ENCODE peak calls at places on chromosomes 7 and 10, in six cellular contexts. T is A549, U is GM12878, I is HepG2, R is SK-N-SH, M is K562. A is an unnamed sample. For H3K4me1, the result is how much of the 10 kb centered on the place peaks cover.

GRCh38 chr10:60513281-60513680 is 123.6 kb upstream of the ANK3 start:
- DNase-seq in R (no peak), T (no peak), I (no peak), M (no peak), U (peak), A (no peak)

GRCh38 chr10:18918545-18918944 is 130.1 kb upstream of the MALRD1 start:
- DNase-seq in M (no peak), R (no peak), T (no peak), I (no peak), U (no peak), A (no peak)

GRCh38 chr7:139828880-139829653 is at the start of gene TBXAS1:
- DNase-seq in R (no peak), I (no peak), M (no peak), T (peak), U (no peak), A (no peak)

GRCh38 chr7:159023746-159024145 is 120.9 kb downstream of the VIPR2 start:
- DNase-seq in I (no peak), T (no peak), R (no peak), U (no peak), M (no peak), A (no peak)

GRCh38 chr10:115402690-115403089 is 309.5 kb downstream of the ATRNL1 start:
- DNase-seq in M (no peak), T (no peak), I (no peak), U (no peak), R (no peak), A (no peak)

GRCh38 chr7:28530175-28531142 is 118.1 kb downstream of the CREB5 start:
- DNase-seq in U (no peak), I (no peak), R (no peak), T (no peak), M (no peak), A (no peak)

GRCh38 chr10:96395931-96396877 is 37.4 kb upstream of the OPALIN start:
- DNase-seq in T (peak), R (peak), U (no peak), M (peak), I (peak), A (peak)

GRCh38 chr7:3217166-3217565 is 83.9 kb upstream of the SDK1 start:
- DNase-seq in I (no peak), R (no peak), M (no peak), T (no peak), U (no peak), A (no peak)

GRCh38 chr7:129212126-129212525 is 12.7 kb upstream of the AHCYL2 start:
- DNase-seq in U (no peak), T (no peak), R (no peak), I (no peak), M (no peak), A (no peak)

GRCh38 chr10:13816195-13816926 is 229.6 kb downstream of the PRPF18 start:
- DNase-seq in M (no peak), U (no peak), R (no peak), I (no peak), T (no peak), A (no peak)

GRCh38 chr10:6088721-6089333 is at the start of gene RBM17:
- DNase-seq in R (peak), M (peak), I (peak), T (peak), U (peak), A (peak)
- TF ChIP-seq EP300 in R (no peak), M (no peak), I (no peak), T (no peak), U (no peak), A (peak)

DNA sequence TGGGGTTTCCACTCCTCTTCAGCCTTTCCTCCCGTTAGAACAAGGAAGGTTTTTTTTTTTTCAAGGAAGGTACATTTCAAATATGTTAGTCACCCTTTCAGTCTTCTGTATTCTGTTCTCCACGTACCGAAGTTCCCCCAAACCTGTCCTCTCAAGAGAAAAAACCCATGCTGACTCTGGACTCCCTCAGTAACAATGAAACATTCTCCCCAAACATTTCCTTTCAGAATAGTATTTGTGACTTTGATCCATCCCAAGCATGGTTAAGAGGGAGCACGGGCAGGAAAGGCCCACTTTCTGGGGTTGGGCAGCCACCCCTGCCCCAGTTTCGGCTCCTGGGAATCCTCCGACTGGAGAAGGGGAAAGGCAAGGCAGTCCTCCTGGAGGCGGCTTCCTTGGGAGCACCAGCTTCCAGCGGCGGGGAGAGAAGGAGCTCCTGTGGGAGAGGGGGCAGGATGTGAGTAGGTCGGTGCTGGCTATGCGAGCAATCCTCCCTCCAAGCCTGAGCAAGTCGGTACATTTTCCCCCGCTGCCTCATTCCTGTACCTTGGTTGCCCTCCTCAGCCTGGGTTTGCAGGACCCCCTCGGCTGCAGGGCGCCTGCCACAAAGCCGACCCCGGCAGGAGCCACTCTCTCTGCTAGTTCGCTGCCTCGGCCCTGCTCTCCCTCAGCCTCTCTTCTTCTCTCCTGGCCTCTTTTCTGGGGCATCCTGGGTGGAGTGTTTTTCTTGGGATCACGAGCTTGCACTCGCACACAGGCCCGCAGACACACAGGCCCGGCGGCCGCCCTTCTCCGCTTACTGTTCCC is 2.1 kb upstream of the HOXA1 start:
- DNase-seq in U (no peak), I (no peak), T (no peak), R (no peak), M (no peak), A (no peak)
- H3K4me1 ChIP-seq in U (under half), I (under half), T (under half), R (under half), M (under half), A (under half)

DNA sequence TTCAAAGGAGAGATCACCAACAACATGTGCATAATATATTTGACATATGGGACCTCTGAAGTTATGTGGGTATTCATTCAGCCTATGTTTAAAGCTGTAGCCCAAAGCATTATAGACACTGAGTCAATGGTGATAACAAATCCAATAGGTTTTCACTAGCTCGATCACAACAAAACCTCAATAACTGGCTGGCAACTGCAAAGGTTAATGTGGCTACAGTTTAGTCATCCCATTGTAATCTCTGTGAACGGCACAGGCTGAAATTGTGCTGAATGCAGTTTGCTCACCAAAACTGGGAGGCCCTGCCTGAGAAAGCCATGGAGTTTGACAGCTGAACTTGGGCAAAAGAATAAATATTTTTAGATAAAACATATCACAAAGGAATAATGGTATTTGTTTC is 152.4 kb upstream of the ADO start:
- DNase-seq in T (no peak), I (no peak), M (no peak), U (no peak), R (no peak), A (no peak)
- H3K4me2 ChIP-seq in T (no peak), I (no peak), M (no peak), U (peak), R (no peak), A (no peak)

DNA sequence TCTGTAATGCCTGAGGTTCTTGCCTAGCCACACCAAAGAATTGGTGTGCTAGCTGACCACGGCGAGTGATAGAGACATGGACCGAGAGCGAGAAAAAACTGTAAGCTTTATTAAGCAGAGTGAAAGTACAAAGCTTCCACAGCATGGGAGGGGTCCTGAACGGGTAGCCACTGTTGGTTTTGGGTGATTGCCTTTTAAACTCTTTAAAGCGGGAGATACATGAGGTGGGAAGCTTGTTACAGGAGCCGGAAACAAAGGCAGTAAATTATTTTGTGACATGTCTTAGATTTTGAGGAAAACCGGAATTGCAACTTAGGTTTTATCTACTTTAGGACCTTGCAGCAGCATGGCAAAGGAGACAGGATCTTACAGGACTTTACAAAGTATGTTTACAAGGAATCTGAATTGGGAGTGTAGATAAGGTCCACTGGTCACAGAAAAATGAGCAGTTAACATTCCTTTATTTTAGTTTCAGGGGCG is 252.6 kb upstream of the MBL2 start:
- DNase-seq in M (no peak), R (no peak), T (no peak), I (peak), U (no peak), A (no peak)
- TF ChIP-seq EP300 in M (no peak), R (no peak), T (no peak), I (peak), U (no peak), A (no peak)

GRCh38 chr7:74178632-74179031 is 4.5 kb downstream of the EIF4H start:
- DNase-seq in M (peak), R (no peak), U (no peak), I (no peak), T (no peak), A (no peak)
- H3K4me1 ChIP-seq in M (under half), R (under half), U (under half), I (half or more), T (under half), A (under half)

DNA sequence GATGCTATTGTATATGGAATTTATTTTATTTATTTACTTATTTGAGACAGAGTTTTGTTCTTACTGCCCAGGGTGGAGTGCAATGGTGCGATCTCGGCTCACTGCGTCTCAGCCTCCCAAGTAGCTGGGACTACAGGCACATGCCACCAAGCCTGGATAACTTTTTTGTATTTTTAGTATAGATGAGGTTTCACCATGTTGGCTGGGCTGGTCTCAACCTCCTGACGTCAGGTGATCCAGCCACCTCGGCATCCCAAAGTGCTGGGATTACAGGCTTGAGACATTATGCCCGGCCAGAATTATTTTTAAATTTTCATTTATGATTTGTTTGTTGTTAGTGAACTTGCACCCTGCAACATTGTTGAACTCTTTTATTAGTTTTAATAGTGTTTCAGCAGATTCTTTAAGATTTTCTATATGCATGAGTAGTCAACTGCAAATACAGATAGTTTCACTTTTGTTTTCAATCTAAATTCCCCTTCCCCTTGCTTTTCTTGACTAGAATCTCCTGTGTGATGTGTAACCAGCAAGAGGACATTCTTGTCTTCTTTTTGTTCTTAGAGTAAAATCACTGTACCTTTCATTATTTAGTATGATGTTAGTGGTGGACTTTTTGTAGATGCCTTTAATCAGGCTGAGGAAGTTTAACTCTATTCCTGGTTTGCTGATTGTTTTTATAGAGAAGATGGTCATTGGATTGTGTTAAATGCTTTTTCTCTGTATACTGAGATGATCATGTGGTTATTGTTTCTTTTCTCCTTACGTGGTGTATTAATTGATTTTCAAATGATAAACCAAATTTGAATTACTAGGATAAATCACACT is 27.8 kb downstream of the ZNF33A start:
- DNase-seq in U (peak), I (no peak), M (no peak), R (no peak), T (no peak), A (no peak)
- H3K4me2 ChIP-seq in U (peak), I (no peak), M (no peak), R (peak), T (no peak), A (no peak)

GRCh38 chr7:21642422-21642821 is 99.6 kb downstream of the DNAH11 start:
- DNase-seq in U (no peak), I (no peak), T (no peak), R (no peak), M (no peak), A (no peak)
- TF ChIP-seq EP300 in U (no peak), I (no peak), T (no peak), R (no peak), M (no peak), A (no peak)

DNA sequence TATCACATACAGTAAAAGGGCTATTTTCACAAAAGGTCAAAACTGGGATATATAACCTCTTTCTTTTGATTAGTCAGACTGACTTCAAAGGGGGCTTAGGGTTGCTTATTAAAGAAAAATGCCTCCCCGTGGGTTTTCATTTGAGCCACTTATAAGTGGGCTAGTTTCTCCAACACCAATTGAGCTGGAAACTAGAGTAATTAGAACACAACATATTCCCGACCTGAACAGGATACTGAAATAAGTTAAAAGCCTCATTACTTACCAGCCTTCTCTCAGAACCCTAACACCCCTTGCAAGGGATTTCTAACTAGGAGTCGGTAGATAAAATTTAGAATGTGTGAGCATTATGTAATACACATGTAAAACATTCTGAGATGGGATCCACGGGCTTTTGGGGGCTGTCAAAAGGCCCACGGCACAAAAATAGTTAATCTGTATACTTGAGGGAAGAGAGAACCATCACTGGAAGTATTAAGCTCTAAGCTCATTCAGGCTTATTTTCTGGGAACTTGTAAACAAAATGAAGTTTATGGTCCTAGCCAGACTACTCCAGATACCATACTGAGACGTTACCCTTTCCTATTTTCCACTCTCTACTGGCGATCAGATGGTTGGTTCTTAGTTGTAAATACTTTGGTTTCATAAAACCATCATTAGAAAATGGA is 29.3 kb upstream of the KMT2E start:
- DNase-seq in U (no peak), R (no peak), T (no peak), I (no peak), M (no peak), A (no peak)
- H3K4me1 ChIP-seq in U (under half), R (under half), T (under half), I (under half), M (under half), A (under half)